ENCODE peak calls at places on chromosome 21, in six cellular contexts. P, Z, C, U, A and L are unnamed samples.

GRCh38 chr21:28516996-28517592 is 475.6 kb downstream of the LTN1 start:
- DNase-seq in P (peak; percentile 55), C (peak; percentile 22), Z (peak; percentile 50), A (peak; percentile 44), U (peak; percentile 75), L (no peak)

GRCh38 chr21:43696214-43696613 is 22.7 kb upstream of the PDXK start:
- DNase-seq in Z (no peak), U (peak; percentile 57), A (no peak), P (no peak), C (no peak), L (no peak)

GRCh38 chr21:37461494-37461893 is 94.9 kb downstream of the DYRK1A start:
- DNase-seq in P (no peak), Z (no peak), C (no peak), U (no peak), A (no peak), L (no peak)

GRCh38 chr21:37862536-37862935 is 53.7 kb downstream of the KCNJ6 start:
- DNase-seq in A (no peak), P (peak; percentile 32), Z (no peak), U (no peak), C (peak; percentile 38), L (peak; percentile 11)

GRCh38 chr21:38330671-38331070 is 73.9 kb downstream of the KCNJ15 start:
- DNase-seq in U (no peak), Z (no peak), A (no peak), P (no peak), C (no peak), L (no peak)

GRCh38 chr21:15730484-15731242 is 881 bp downstream of the USP25 start:
- DNase-seq in A (peak; percentile 16), Z (peak; percentile 26), P (no peak), C (no peak), U (no peak), L (no peak)

GRCh38 chr21:28099296-28099695 is 893.4 kb downstream of the LTN1 start:
- DNase-seq in A (no peak), C (no peak), P (no peak), Z (no peak), U (no peak), L (no peak)

GRCh38 chr21:34797926-34798595 is 129.3 kb downstream of the CLIC6 start:
- DNase-seq in C (no peak), P (no peak), U (no peak), Z (no peak), A (no peak), L (no peak)

GRCh38 chr21:38434913-38435533 is 63.3 kb downstream of the ERG start:
- DNase-seq in P (peak; percentile 90), C (peak; percentile 81), A (no peak), U (no peak), Z (no peak), L (no peak)

GRCh38 chr21:33041981-33042380 is 16.2 kb downstream of the OLIG2 start:
- DNase-seq in U (no peak), Z (no peak), P (no peak), C (no peak), A (no peak), L (no peak)

GRCh38 chr21:33761104-33762036 is 119.1 kb downstream of the ITSN1 start:
- DNase-seq in C (peak; percentile 95), U (no peak), Z (no peak), A (no peak), P (peak; percentile 99), L (peak; percentile 63)

GRCh38 chr21:31181089-31181757 is 142.9 kb upstream of the KRTAP19-8 start:
- DNase-seq in Z (peak; percentile 61), A (no peak), U (no peak), P (no peak), C (no peak), L (no peak)

GRCh38 chr21:30116474-30116873 is 50.1 kb downstream of the CLDN17 start:
- DNase-seq in U (no peak), A (no peak), Z (no peak), P (no peak), C (no peak), L (no peak)
- TF ChIP-seq CTCF in U (no peak), A (no peak), Z (no peak), P (no peak), C (no peak), L (no peak)

DNA sequence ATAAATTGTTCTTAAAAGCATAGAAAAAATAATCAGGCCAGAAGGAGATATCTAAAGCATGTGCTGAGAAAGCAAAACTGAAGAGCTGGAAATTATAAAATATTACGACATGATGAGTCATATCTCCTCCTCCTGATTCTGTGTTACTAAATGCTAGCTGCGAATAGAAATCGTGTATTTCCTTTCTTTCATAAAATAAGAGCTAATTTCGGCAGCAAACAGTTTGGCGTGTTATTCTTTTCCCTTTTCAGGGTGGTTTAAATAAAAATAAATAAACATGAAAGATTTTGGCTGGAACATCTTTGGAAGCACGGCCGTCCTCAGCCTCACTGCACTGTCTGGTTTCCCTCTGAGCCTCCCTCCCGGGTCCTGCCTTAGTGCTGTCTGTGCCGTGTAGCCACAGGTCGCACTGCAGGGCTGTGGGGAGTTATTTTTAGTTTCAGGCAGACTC is 56.0 kb downstream of the ADARB1 start:
- DNase-seq in A (no peak), U (no peak), C (peak; percentile 55), P (peak; percentile 87), Z (no peak), L (no peak)
- H3K4me3 ChIP-seq in A (no peak overlapping the region), U (peak overlapping the region; percentile 12), C (peak overlapping the region; percentile 50), P (peak overlapping the region; percentile 32), Z (no peak overlapping the region), L (no peak overlapping the region)

GRCh38 chr21:45407629-45408247 is 2.8 kb downstream of the COL18A1 start:
- DNase-seq in C (no peak), A (no peak), Z (no peak), U (no peak), P (no peak), L (peak; percentile 42)
- TF ChIP-seq CTCF in C (peak; percentile 57), A (no peak), Z (no peak), U (no peak), P (no peak), L (no peak)

DNA sequence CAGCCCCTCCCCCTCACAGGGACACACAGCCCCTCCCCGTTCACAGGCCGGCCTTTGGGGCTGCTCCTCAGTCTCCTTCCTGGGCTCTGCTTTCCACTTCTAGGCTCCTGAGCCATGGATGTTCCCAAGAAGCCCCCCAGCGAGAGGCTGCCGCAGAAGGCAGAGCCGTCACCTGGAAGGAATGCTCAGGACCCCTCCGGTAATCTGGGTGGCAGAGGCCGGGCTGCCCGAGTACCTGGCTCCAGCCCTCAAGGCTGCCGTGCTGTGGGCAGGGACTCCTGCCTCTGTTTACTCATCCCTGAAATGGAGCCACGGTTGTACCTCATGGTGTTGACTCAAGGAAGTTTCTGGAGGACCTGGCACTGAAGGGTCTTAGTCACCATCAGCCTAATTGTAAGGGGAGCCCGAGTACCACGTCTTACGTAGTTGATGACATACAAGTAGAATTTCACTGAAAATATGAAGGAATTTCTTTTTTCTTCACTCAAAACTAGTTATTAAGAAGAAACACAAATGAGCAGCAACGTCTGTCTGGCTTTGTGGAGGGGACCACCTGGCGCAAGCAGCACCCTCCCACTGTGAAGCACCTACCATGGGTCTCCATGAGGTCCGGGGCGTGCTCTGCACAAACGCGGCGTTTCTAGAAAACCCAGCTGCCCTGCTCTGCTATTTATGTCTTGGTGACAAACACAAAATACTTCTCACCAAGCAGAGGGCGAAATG is 33.7 kb downstream of the PRDM15 start:
- DNase-seq in Z (no peak), A (no peak), P (peak; percentile 5), C (no peak), U (peak; percentile 54), L (no peak)
- H3K4me3 ChIP-seq in Z (no peak overlapping the region), A (no peak overlapping the region), P (no peak overlapping the region), C (no peak overlapping the region), U (no peak overlapping the region), L (no peak overlapping the region)

GRCh38 chr21:39924577-39925308 is 57.5 kb downstream of the PCP4 start:
- DNase-seq in A (no peak), P (no peak), U (no peak), Z (no peak), C (no peak), L (no peak)
- TF ChIP-seq CTCF in A (no peak), P (no peak), U (no peak), Z (no peak), C (no peak), L (no peak)

GRCh38 chr21:25420831-25421230 is 186.4 kb downstream of the MRPL39 start:
- DNase-seq in U (no peak), P (no peak), Z (no peak), A (no peak), C (no peak), L (no peak)
- H3K4me3 ChIP-seq in U (no peak overlapping the region), P (no peak overlapping the region), Z (no peak overlapping the region), A (no peak overlapping the region), C (no peak overlapping the region), L (no peak overlapping the region)